ENCODE peak calls at places on chromosomes 16 and 17, in four cellular contexts. K is astrocyte of the spinal cord, G is ACHN, V is endothelial cell. L is an unnamed sample.
A peak's percentile ranks its signal among the peaks of the same experiment; 100 is the strongest.

GRCh38 chr16:81189100-81189664 is 49.3 kb upstream of the BCO1 start:
- DNase-seq in V (no peak), K (no peak), G (no peak), L (no peak)

GRCh38 chr16:85959686-85960085 is 60.7 kb downstream of the IRF8 start:
- DNase-seq in V (no peak), G (no peak), K (no peak), L (no peak)

GRCh38 chr17:29046440-29046839 is 3.5 kb downstream of the PIPOX start:
- DNase-seq in K (no peak), V (no peak), G (no peak), L (no peak)

GRCh38 chr17:60461584-60461983 is 39.3 kb downstream of the CHCT1 start:
- DNase-seq in G (no peak), V (no peak), K (no peak), L (no peak)

GRCh38 chr17:72588561-72588960 is 467.7 kb downstream of the SOX9 start:
- DNase-seq in G (no peak), K (no peak), V (no peak), L (no peak)

GRCh38 chr17:64261422-64262124 is 1.5 kb downstream of the TEX2 start:
- DNase-seq in G (no peak), K (no peak), V (no peak), L (no peak)

GRCh38 chr17:66508896-66509843 is 206.8 kb downstream of the PRKCA start:
- DNase-seq in G (peak; percentile 77), V (no peak), K (peak; percentile 82), L (no peak)

GRCh38 chr16:64982581-64982980 is 139.3 kb downstream of the CDH11 start:
- DNase-seq in K (no peak), V (no peak), G (no peak), L (no peak)

GRCh38 chr17:38454528-38454927 is 26.3 kb downstream of the ARHGAP23 start:
- DNase-seq in K (peak; percentile 77), G (peak; percentile 90), V (no peak), L (no peak)

GRCh38 chr16:75235721-75236193 is 15.7 kb downstream of the BCAR1 start:
- DNase-seq in G (no peak), K (no peak), V (no peak), L (no peak)

GRCh38 chr17:45240905-45241314 is 19.2 kb downstream of the FMNL1 start:
- DNase-seq in G (no peak), V (no peak), K (no peak), L (no peak)

GRCh38 chr16:578870-579405 is 9.2 kb downstream of the PIGQ start:
- DNase-seq in G (peak; percentile 52), K (peak; percentile 71), V (peak; percentile 77), L (peak; percentile 60)

GRCh38 chr16:29029168-29029994 is 44.5 kb downstream of the LAT start:
- DNase-seq in V (no peak), K (peak; percentile 94), G (peak; percentile 87), L (no peak)

GRCh38 chr17:15258113-15258512 is 7.0 kb downstream of the PMP22 start:
- DNase-seq in V (no peak), G (no peak), K (no peak), L (no peak)

GRCh38 chr17:33506889-33507650 is 214.0 kb upstream of the ASIC2 start:
- DNase-seq in G (no peak), K (peak; percentile 1), V (peak; percentile 39), L (no peak)

GRCh38 chr16:13492046-13492445 is 427.9 kb upstream of the ERCC4 start:
- DNase-seq in K (no peak), G (no peak), V (no peak), L (no peak)

GRCh38 chr17:63345598-63345997 is 100.5 kb downstream of the CYB561 start:
- DNase-seq in K (no peak), V (no peak), G (no peak), L (no peak)

GRCh38 chr17:48129981-48130380 is 22.4 kb downstream of the SNX11 start:
- DNase-seq in G (no peak), K (no peak), V (no peak), L (no peak)

GRCh38 chr16:76222853-76223252 is 54.3 kb upstream of the CNTNAP4 start:
- DNase-seq in G (no peak), K (no peak), V (no peak), L (no peak)

GRCh38 chr17:38598536-38598935 is 7.2 kb downstream of the SRCIN1 start:
- DNase-seq in K (peak; percentile 55), G (peak; percentile 87), V (peak; percentile 64), L (peak; percentile 82)

GRCh38 chr17:75159196-75160031 is 5.1 kb upstream of the JPT1 start:
- DNase-seq in K (peak; percentile 64), G (no peak), V (no peak), L (no peak)

GRCh38 chr17:35900693-35901487 is 20.7 kb upstream of the CCL5 start:
- DNase-seq in G (no peak), K (peak; percentile 6), V (no peak), L (no peak)

GRCh38 chr16:18796377-18796776 is 5.0 kb downstream of the ARL6IP1 start:
- DNase-seq in G (no peak), V (no peak), K (no peak), L (no peak)

GRCh38 chr16:88560722-88561484 is 9.3 kb upstream of the ZC3H18 start:
- DNase-seq in G (peak; percentile 73), K (peak; percentile 20), V (peak; percentile 44), L (peak; percentile 44)

GRCh38 chr16:58684001-58684353 is 593 bp downstream of the SLC38A7 start:
- DNase-seq in V (no peak), K (peak; percentile 6), G (peak; percentile 30), L (no peak)

GRCh38 chr17:66906321-66907278 is 57.9 kb upstream of the CACNG4 start:
- DNase-seq in K (peak; percentile 74), V (peak; percentile 69), G (peak; percentile 73), L (peak; percentile 74)

GRCh38 chr17:37541880-37542675 is 52.4 kb downstream of the DUSP14 start:
- DNase-seq in K (peak; percentile 58), G (no peak), V (no peak), L (no peak)

GRCh38 chr17:78771758-78772382 is 10.2 kb downstream of the CYTH1 start:
- DNase-seq in K (no peak), G (no peak), V (no peak), L (no peak)

GRCh38 chr17:49497147-49498036 is 2.3 kb downstream of the NGFR start:
- DNase-seq in G (peak; percentile 9), K (peak; percentile 18), V (peak; percentile 35), L (no peak)

GRCh38 chr16:27048316-27048715 is 18.4 kb upstream of the C16orf82 start:
- DNase-seq in G (no peak), K (no peak), V (no peak), L (no peak)

GRCh38 chr16:89557230-89557935 is 3.1 kb upstream of the RPL13 start:
- DNase-seq in K (peak; percentile 77), G (peak; percentile 82), V (peak; percentile 93), L (peak; percentile 90)

L was measured in HepG2.